ENCODE peak calls at places on chromosome 2, in four cellular contexts. A is retinal pigment epithelial cell, T is B cell, F is brain microvascular endothelial cell. S is an unnamed sample.

GRCh38 chr2:167844714-167845530 is 402.5 kb downstream of the STK39 start:
- DNase-seq in A (peak), T (no peak), F (no peak), S (no peak)

GRCh38 chr2:105521176-105521575 is 122.3 kb upstream of the FHL2 start:
- DNase-seq in A (no peak), T (no peak), F (no peak), S (no peak)

GRCh38 chr2:88880441-88880953 is 189.0 kb downstream of the RPIA start:
- DNase-seq in A (peak), T (no peak), F (peak), S (no peak)

GRCh38 chr2:69995511-69995910 is 34.1 kb upstream of the ASPRV1 start:
- DNase-seq in A (no peak), T (no peak), F (no peak), S (no peak)

GRCh38 chr2:172953970-172954852 is 121.4 kb upstream of the MAP3K20 start:
- DNase-seq in A (no peak), T (no peak), F (peak), S (no peak)

GRCh38 chr2:160689441-160689840 is 195.8 kb upstream of the RBMS1 start:
- DNase-seq in A (no peak), T (no peak), F (no peak), S (no peak)

GRCh38 chr2:3656762-3657691 is 973 bp upstream of the ALLC start:
- DNase-seq in A (no peak), T (no peak), F (no peak), S (peak)

GRCh38 chr2:129907256-129907973 is 72.1 kb upstream of the RAB6C start:
- DNase-seq in A (no peak), T (no peak), F (no peak), S (no peak)

GRCh38 chr2:159185401-159186130 is 100.9 kb downstream of the WDSUB1 start:
- DNase-seq in A (no peak), T (no peak), F (peak), S (peak)

GRCh38 chr2:220882507-220882906 is 689.6 kb downstream of the EPHA4 start:
- DNase-seq in A (no peak), T (no peak), F (no peak), S (no peak)

GRCh38 chr2:218036371-218036770 is 32.7 kb upstream of the RUFY4 start:
- DNase-seq in A (no peak), T (no peak), F (no peak), S (no peak)

GRCh38 chr2:206353685-206354084 is 79.2 kb downstream of the ZDBF2 start:
- DNase-seq in A (no peak), T (no peak), F (no peak), S (no peak)

GRCh38 chr2:151945186-151945585 is 117.0 kb upstream of the ARL5A start:
- DNase-seq in A (no peak), T (no peak), F (no peak), S (no peak)

GRCh38 chr2:193584001-193584400 is 1389.3 kb upstream of the TMEFF2 start:
- DNase-seq in A (no peak), T (no peak), F (no peak), S (no peak)

GRCh38 chr2:241410739-241411176 is 54.7 kb downstream of the FARP2 start:
- DNase-seq in A (no peak), T (no peak), F (peak), S (no peak)

GRCh38 chr2:24015562-24016375 is 5.9 kb downstream of the MFSD2B start:
- DNase-seq in A (no peak), T (no peak), F (peak), S (no peak)

GRCh38 chr2:236449167-236449586 is 120.4 kb upstream of the ACKR3 start:
- DNase-seq in A (no peak), T (no peak), F (no peak), S (no peak)

GRCh38 chr2:41151746-41152145 is 699.9 kb upstream of the SLC8A1 start:
- DNase-seq in A (no peak), T (no peak), F (peak), S (no peak)

GRCh38 chr2:43759195-43759594 is 14.6 kb upstream of the DYNC2LI1 start:
- DNase-seq in A (peak), T (no peak), F (peak), S (no peak)

GRCh38 chr2:79717364-79718007 is 204.6 kb downstream of the CTNNA2 start:
- DNase-seq in A (peak), T (no peak), F (peak), S (no peak)

GRCh38 chr2:118013221-118013723 is 598 bp downstream of the CCDC93 start:
- DNase-seq in A (no peak), T (peak), F (no peak), S (peak)

GRCh38 chr2:235224410-235224809 is 269.4 kb upstream of the AGAP1 start:
- DNase-seq in A (no peak), T (no peak), F (no peak), S (no peak)

GRCh38 chr2:226131299-226131784 is 668.3 kb downstream of the IRS1 start:
- DNase-seq in A (no peak), T (no peak), F (no peak), S (no peak)

GRCh38 chr2:37740330-37740729 is 68.9 kb upstream of the CDC42EP3 start:
- DNase-seq in A (no peak), T (no peak), F (peak), S (no peak)

GRCh38 chr2:118319271-118319684 is 231.0 kb downstream of the INSIG2 start:
- DNase-seq in A (no peak), T (no peak), F (no peak), S (no peak)

GRCh38 chr2:241199286-241199685 is 10.8 kb downstream of the ANO7 start:
- DNase-seq in A (no peak), T (no peak), F (no peak), S (no peak)

GRCh38 chr2:181440919-181441318 is 16.3 kb upstream of the ITGA4 start:
- DNase-seq in A (no peak), T (no peak), F (no peak), S (no peak)

GRCh38 chr2:36544638-36545338 is 53.2 kb downstream of the FEZ2 start:
- DNase-seq in A (no peak), T (no peak), F (no peak), S (no peak)

GRCh38 chr2:240451791-240452470 is 16.5 kb downstream of the GPC1 start:
- DNase-seq in A (no peak), T (no peak), F (no peak), S (no peak)

GRCh38 chr2:157468931-157469708 is 25.2 kb upstream of the CYTIP start:
- DNase-seq in A (no peak), T (peak), F (peak), S (peak)

GRCh38 chr2:22382439-22383169 is 1002.4 kb upstream of the KLHL29 start:
- DNase-seq in A (no peak), T (no peak), F (no peak), S (no peak)

GRCh38 chr2:188410504-188411235 is 119.0 kb downstream of the GULP1 start:
- DNase-seq in A (no peak), T (no peak), F (no peak), S (no peak)

GRCh38 chr2:190571666-190572065 is 37.1 kb upstream of the NEMP2 start:
- DNase-seq in A (no peak), T (no peak), F (no peak), S (no peak)

GRCh38 chr2:186068154-186068826 is 329.7 kb downstream of the FSIP2 start:
- DNase-seq in A (peak), T (no peak), F (no peak), S (no peak)

GRCh38 chr2:105834931-105835330 is 90.2 kb downstream of the NCK2 start:
- DNase-seq in A (no peak), T (no peak), F (no peak), S (no peak)

GRCh38 chr2:175030380-175031271 is 25.4 kb upstream of the CHN1 start:
- DNase-seq in A (no peak), T (no peak), F (peak), S (no peak)

GRCh38 chr2:15189236-15189635 is 371.9 kb downstream of the NBAS start:
- DNase-seq in A (no peak), T (no peak), F (no peak), S (no peak)

GRCh38 chr2:139773720-139774277 is 993.6 kb upstream of the NXPH2 start:
- DNase-seq in A (peak), T (no peak), F (no peak), S (no peak)

GRCh38 chr2:46964835-46965560 is 49.4 kb upstream of the MCFD2 start:
- DNase-seq in A (no peak), T (no peak), F (peak), S (no peak)

DNA sequence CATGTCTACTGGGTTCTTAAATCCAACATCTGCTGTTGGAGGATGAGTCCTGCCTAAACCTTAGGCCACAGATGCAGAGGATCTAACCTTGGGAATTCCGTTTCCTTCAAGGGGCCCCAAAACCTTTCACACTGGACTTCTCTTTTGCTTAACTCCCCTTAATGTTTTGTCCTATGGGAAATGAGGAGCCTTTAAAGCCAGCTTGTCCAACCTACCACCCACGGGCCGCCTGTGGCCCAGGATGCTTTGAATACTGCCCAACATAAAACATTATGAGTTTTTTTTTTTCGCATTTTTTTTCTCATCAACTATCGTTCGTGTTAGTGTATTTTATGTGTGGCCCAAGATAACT is 157.2 kb upstream of the SLC1A4 start:
- DNase-seq in A (no peak), T (no peak), F (no peak), S (no peak)
- TF ChIP-seq CTCF in A (no peak), T (peak), F (no peak), S (no peak)

DNA sequence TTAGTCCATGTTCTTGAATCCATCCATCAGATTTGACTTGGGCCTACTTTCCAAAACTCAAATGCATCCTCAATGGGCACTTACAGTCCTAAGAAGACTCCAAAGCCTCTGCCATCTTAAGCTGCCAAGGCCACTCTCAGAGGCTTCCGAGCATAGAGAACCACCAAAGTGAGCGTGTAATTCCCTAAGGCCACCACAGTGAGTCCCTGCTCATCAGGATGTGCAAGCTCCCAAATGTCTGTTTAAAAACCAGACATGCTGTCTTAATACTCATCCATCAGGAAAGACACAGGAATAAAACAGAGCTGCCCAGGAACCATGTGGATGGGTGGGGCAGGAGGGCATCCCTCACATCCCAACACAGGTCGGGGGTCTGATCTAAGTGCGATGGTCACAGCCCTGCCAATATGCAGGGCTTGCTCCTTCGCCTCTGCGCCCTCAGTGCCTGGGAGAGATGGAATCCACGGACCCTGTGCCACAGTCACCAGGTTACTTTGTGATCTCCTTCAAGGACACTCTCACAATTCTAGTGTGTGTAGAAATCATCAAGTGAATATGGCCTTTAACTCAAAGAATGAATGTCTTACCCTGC is 80.4 kb downstream of the POLR1A start:
- DNase-seq in A (no peak), T (no peak), F (no peak), S (no peak)
- TF ChIP-seq CTCF in A (peak), T (no peak), F (peak), S (no peak)

GRCh38 chr2:95381212-95382127 is 21.0 kb upstream of the FAHD2A start:
- DNase-seq in A (no peak), T (no peak), F (no peak), S (no peak)

GRCh38 chr2:95380731-95381130 is 21.8 kb upstream of the FAHD2A start:
- DNase-seq in A (no peak), T (no peak), F (no peak), S (no peak)

GRCh38 chr2:95377724-95378123 is 24.8 kb upstream of the FAHD2A start:
- DNase-seq in A (no peak), T (no peak), F (no peak), S (no peak)

GRCh38 chr2:95380280-95380679 is 22.2 kb upstream of the FAHD2A start:
- DNase-seq in A (no peak), T (no peak), F (no peak), S (no peak)

DNA sequence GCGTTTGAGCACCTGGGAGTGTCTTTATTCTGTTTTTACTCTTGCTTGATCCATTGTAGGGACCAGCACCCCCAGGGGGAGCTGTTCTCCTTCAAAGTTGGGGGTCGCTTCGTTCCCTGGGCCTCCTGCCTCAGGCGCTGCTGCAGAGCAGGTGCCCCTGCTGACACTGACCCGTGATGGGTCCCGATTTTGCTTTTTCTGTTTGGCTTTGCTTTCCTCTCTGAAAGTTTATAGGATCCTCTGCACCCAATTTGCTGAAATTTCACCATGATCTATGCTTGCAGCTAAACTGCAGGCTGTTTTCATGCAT is 22.9 kb upstream of the FAHD2A start:
- DNase-seq in A (no peak), T (no peak), F (no peak), S (no peak)
- TF ChIP-seq CTCF in A (peak), T (no peak), F (peak), S (no peak)

GRCh38 chr2:238457927-238458324 is 31.2 kb downstream of the ASB1 start:
- DNase-seq in A (no peak), T (no peak), F (no peak), S (no peak)

GRCh38 chr2:238456449-238456848 is 29.7 kb downstream of the ASB1 start:
- DNase-seq in A (no peak), T (no peak), F (no peak), S (no peak)

GRCh38 chr2:238459081-238459629 is 32.4 kb downstream of the ASB1 start:
- DNase-seq in A (no peak), T (no peak), F (no peak), S (no peak)

GRCh38 chr2:238456966-238457926 is 30.5 kb downstream of the ASB1 start:
- DNase-seq in A (no peak), T (no peak), F (no peak), S (no peak)

DNA sequence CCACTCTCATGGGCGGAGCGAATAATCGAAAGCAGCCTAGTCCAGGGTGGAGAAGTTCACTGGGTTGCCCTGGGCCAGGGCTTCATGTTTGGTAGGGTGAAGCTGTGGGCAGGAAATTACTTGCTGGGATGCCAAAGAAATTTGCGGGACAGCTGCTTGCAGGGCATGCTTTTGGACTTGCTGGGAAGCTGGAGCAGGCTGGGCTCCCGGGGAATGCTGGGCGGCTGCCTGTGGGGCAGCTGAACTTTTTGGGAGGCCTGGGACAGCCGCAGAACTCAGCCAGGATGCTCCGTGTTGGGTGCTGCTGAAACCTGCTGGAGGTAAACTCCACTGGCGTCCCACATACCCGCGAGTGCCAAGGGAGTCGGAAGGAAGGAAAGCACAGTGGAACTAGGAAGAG is 31.9 kb downstream of the ASB1 start:
- DNase-seq in A (no peak), T (no peak), F (no peak), S (no peak)
- TF ChIP-seq CTCF in A (no peak), T (no peak), F (no peak), S (no peak)

DNA sequence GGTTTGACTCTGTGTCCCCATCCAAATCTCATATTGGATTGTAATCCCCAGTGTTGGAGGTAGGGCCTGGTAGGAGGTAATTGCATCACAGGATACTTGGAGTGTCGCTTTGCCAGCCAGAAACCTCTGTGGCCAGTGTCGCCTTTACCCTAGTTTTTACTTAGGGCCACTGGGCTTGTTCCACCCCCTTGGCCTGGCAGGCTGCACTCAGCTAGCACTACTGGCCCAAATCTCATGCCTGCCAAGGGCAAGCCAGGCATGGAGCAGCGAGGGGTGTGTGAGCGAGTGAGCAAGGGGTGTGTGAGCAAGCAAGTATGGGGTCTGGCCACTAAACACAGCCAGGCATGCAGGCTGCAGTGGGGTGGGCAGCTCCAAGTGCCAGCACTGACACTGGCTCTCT is 178.7 kb upstream of the MGAT5 start:
- DNase-seq in A (no peak), T (no peak), F (no peak), S (no peak)
- TF ChIP-seq CTCF in A (no peak), T (no peak), F (no peak), S (no peak)

GRCh38 chr2:228653884-228654283 is 472.4 kb upstream of the SPHKAP start:
- DNase-seq in A (no peak), T (no peak), F (no peak), S (no peak)

GRCh38 chr2:228658998-228659397 is 477.5 kb upstream of the SPHKAP start:
- DNase-seq in A (peak), T (no peak), F (peak), S (no peak)

GRCh38 chr2:228655341-228655740 is 473.9 kb upstream of the SPHKAP start:
- DNase-seq in A (no peak), T (no peak), F (no peak), S (no peak)

GRCh38 chr2:228654707-228655106 is 473.2 kb upstream of the SPHKAP start:
- DNase-seq in A (no peak), T (no peak), F (no peak), S (no peak)

DNA sequence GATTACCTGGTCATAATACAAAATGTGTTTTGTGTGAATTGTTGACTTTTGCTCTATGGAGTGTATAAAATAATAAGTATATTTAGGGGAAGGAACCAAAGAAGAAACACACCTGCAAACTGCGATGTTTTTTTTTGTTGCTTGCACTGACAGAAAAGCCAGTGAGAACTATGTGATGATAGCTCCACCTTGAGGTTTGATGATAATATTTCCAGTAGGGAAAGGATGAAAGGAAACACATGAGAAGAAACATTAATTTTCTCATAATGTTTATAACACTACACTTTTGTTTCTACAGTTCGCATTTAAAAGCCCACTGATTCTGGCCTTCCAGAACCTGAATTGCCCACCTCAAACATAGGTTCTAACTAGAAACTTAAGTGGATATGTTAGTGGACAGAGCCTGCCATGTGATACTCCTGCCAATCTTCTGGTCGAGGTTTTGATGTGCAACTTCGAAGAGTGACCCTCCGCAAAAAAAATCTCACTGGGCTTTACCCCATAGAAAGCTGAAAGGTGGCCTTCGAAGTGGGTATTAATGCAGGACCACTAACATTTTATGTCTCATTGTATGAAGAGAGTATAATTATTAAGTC is 476.4 kb upstream of the SPHKAP start:
- DNase-seq in A (no peak), T (no peak), F (no peak), S (no peak)
- TF ChIP-seq CTCF in A (peak), T (no peak), F (peak), S (peak)

GRCh38 chr2:153623020-153623419 is 144.5 kb upstream of the RPRM start:
- DNase-seq in A (no peak), T (no peak), F (no peak), S (no peak)

DNA sequence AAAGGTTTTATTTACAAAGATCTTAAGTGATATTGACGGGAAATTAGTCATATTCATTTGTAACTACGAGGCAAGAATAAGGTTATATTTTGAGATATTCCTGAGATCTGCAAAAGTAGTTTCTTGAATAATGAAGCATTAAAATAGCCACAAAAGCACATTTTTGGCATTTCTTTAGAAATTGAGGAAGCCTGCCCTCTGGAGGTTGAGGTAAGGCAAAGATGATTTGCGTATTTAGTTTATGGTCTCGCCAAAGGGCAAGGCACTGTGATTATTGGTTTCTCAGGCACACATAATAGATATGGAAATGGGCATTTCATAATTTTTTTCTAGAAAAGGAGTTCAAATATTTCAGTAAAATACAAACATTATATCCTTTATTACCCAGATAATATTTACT is 143.7 kb upstream of the RPRM start:
- DNase-seq in A (no peak), T (no peak), F (no peak), S (no peak)
- TF ChIP-seq CTCF in A (peak), T (no peak), F (no peak), S (no peak)

GRCh38 chr2:141399270-141399669 is 731.5 kb downstream of the LRP1B start:
- DNase-seq in A (no peak), T (no peak), F (no peak), S (no peak)
- TF ChIP-seq CTCF in A (peak), T (no peak), F (peak), S (no peak)